ENCODE peak calls at places on chromosomes 7 and 10, in eight cellular contexts. Y is neural progenitor cell, U is fibroblast of lung, A is mammary epithelial cell, M is H1, K is PC-9, T is keratinocyte, Q is HepG2. V is an unnamed sample. For H3K4me1, the result is how much of the 10 kb centered on the place peaks cover.

GRCh38 chr10:117646718-117647117 is 104.2 kb downstream of the EMX2 start:
- DNase-seq in Y (no peak), U (no peak), A (no peak), M (no peak), K (no peak), T (no peak), Q (no peak), V (no peak)

GRCh38 chr7:9488555-9488954 is 1055.1 kb downstream of the NXPH1 start:
- DNase-seq in Y (no peak), U (peak), A (peak), M (no peak), K (no peak), T (no peak), Q (no peak), V (peak)

GRCh38 chr10:18273039-18273438 is 132.8 kb downstream of the CACNB2 start:
- DNase-seq in Y (no peak), U (no peak), A (no peak), M (no peak), K (no peak), T (no peak), Q (no peak), V (no peak)

GRCh38 chr10:21285742-21286311 is 239.7 kb downstream of the SKIDA1 start:
- DNase-seq in Y (no peak), U (peak), A (peak), M (no peak), K (no peak), T (no peak), Q (no peak), V (peak)

GRCh38 chr10:79331226-79331625 is 16.0 kb upstream of the PPIF start:
- DNase-seq in Y (no peak), U (no peak), A (peak), M (no peak), K (peak), T (no peak), Q (no peak), V (peak)

GRCh38 chr10:34251177-34251576 is 563.9 kb downstream of the PARD3 start:
- DNase-seq in Y (no peak), U (no peak), A (no peak), M (no peak), K (no peak), T (no peak), Q (no peak), V (no peak)

GRCh38 chr7:41303709-41304108 is 399.2 kb downstream of the INHBA start:
- DNase-seq in Y (no peak), U (no peak), A (no peak), M (no peak), K (no peak), T (no peak), Q (no peak), V (no peak)

GRCh38 chr7:32905175-32905662 is 13.7 kb upstream of the KBTBD2 start:
- DNase-seq in Y (peak), U (peak), A (peak), M (peak), K (peak), T (no peak), Q (no peak), V (no peak)

GRCh38 chr10:121845044-121845784 is 82.6 kb downstream of the ATE1 start:
- DNase-seq in Y (no peak), U (no peak), A (no peak), M (no peak), K (no peak), T (no peak), Q (no peak), V (no peak)

GRCh38 chr7:129831424-129832058 is 121.2 kb downstream of the UBE2H start:
- DNase-seq in Y (peak), U (peak), A (peak), M (no peak), K (peak), T (peak), Q (peak), V (peak)

GRCh38 chr10:48610585-48611093 is 5.8 kb upstream of the ARHGAP22 start:
- DNase-seq in Y (no peak), U (no peak), A (no peak), M (peak), K (no peak), T (no peak), Q (no peak), V (no peak)

GRCh38 chr7:780516-780915 is 51.8 kb upstream of the SUN1 start:
- DNase-seq in Y (no peak), U (no peak), A (no peak), M (no peak), K (no peak), T (no peak), Q (no peak), V (no peak)

GRCh38 chr10:123888751-123889150 is 2.9 kb downstream of the CPXM2 start:
- DNase-seq in Y (no peak), U (no peak), A (no peak), M (no peak), K (no peak), T (no peak), Q (no peak), V (no peak)
- H3K4me1 ChIP-seq in Y (under half), U (under half), A (under half), M (under half), K (under half), T (under half), Q (under half), V (under half)

DNA sequence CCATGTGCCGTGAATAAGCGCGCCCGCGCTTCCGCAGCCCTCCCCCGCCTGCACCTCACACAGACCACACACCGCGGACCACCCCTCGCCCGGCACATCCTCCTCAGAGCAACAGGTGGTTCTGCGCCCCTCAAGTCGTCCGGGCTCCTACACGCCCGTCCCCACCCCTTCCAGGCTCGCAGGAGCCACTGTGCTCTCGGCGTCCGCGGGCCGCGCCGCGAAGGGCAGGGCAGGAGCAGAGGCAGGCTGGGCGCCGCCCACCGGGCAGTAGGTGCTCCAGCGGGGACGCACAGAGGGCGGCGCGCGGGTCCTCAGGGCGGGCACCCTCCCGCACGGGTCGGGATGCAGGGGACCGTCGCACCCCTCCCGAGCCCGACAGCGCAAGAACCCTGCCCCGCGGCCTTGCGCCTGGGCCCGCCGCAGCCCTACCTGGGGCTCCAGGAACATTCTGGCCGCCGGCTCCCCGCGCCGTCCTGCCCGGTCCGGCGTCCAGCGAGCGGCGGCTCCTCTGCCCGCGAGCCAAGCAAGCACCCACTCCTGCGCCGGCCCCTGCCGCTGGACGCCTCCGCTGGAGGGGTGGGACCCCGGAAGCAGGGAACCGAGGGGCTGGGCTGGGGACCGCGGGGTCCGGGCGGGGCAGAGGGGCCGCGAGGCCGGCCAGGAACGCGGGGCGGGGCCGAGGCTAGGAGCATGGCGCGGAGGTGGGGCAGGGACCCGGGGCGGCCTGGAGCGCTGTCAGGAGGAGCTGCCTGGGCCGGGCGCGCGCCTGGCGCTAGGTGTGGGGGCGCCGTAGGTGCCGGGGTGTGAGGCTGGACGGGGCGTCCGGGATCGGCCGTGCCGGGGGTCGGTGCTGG is 37.4 kb downstream of the RASGEF1A start:
- DNase-seq in Y (peak), U (no peak), A (no peak), M (peak), K (peak), T (no peak), Q (no peak), V (no peak)
- TF ChIP-seq EZH2 in Y (peak), U (peak), A (no peak), M (peak), K (no peak), T (peak), Q (no peak), V (no peak)

GRCh38 chr10:50416181-50416824 is 165.0 kb upstream of the ASAH2 start:
- DNase-seq in Y (no peak), U (no peak), A (no peak), M (no peak), K (no peak), T (no peak), Q (no peak), V (no peak)
- H3K4me1 ChIP-seq in Y (under half), U (under half), A (under half), M (under half), K (half or more), T (under half), Q (half or more), V (under half)

GRCh38 chr10:22324413-22324812 is 3.5 kb downstream of the BMI1 start:
- DNase-seq in Y (no peak), U (no peak), A (no peak), M (no peak), K (no peak), T (no peak), Q (no peak), V (peak)

GRCh38 chr10:22321156-22321711 is 335 bp downstream of the BMI1 start:
- DNase-seq in Y (peak), U (peak), A (peak), M (peak), K (peak), T (no peak), Q (peak), V (peak)

GRCh38 chr10:22321831-22322662 is 1.1 kb downstream of the BMI1 start:
- DNase-seq in Y (peak), U (no peak), A (peak), M (peak), K (peak), T (no peak), Q (no peak), V (no peak)

GRCh38 chr10:22323538-22324305 is 2.8 kb downstream of the BMI1 start:
- DNase-seq in Y (no peak), U (no peak), A (no peak), M (no peak), K (no peak), T (no peak), Q (no peak), V (peak)

GRCh38 chr10:22322663-22323160 is 1.8 kb downstream of the BMI1 start:
- DNase-seq in Y (no peak), U (no peak), A (no peak), M (no peak), K (no peak), T (no peak), Q (no peak), V (peak)
- TF ChIP-seq EZH2 in Y (peak), U (no peak), A (no peak), M (peak), K (no peak), T (no peak), Q (no peak), V (no peak)

GRCh38 chr7:4237296-4238235 is 444.5 kb upstream of the FOXK1 start:
- DNase-seq in Y (no peak), U (no peak), A (no peak), M (no peak), K (no peak), T (no peak), Q (no peak), V (no peak)
- H3K4me1 ChIP-seq in Y (under half), U (under half), A (under half), M (under half), K (under half), T (under half), Q (half or more), V (under half)